ENCODE peak calls at places on chromosomes 16 and 17, in five cellular contexts. One of them, this sample, is unnamed.

GRCh38 chr17:7429722-7430121 is 1.1 kb downstream of the SPEM3 start:
- DNase-seq in sigmoid colon: peak; percentile 62
- DNase-seq in stomach: no peak
- DNase-seq in prostate gland: no peak
- DNase-seq in testis: no peak
- DNase-seq in this sample: peak; percentile 70

GRCh38 chr16:51540259-51540658 is 389.2 kb upstream of the SALL1 start:
- DNase-seq in stomach: no peak
- DNase-seq in prostate gland: no peak
- DNase-seq in testis: no peak
- DNase-seq in sigmoid colon: no peak
- DNase-seq in this sample: no peak

GRCh38 chr16:55701442-55702319 is 45.9 kb downstream of the SLC6A2 start:
- DNase-seq in sigmoid colon: peak; percentile 73
- DNase-seq in prostate gland: peak; percentile 32
- DNase-seq in stomach: peak; percentile 76
- DNase-seq in testis: peak; percentile 61
- DNase-seq in this sample: peak; percentile 46

GRCh38 chr17:29291163-29291752 is 2.7 kb downstream of the NUFIP2 start:
- DNase-seq in sigmoid colon: no peak
- DNase-seq in testis: no peak
- DNase-seq in prostate gland: peak; percentile 48
- DNase-seq in stomach: no peak
- DNase-seq in this sample: no peak

GRCh38 chr17:29195465-29196081 is 15.4 kb upstream of the MYO18A start:
- DNase-seq in prostate gland: no peak
- DNase-seq in sigmoid colon: no peak
- DNase-seq in stomach: no peak
- DNase-seq in testis: no peak
- DNase-seq in this sample: no peak

GRCh38 chr17:40932608-40933007 is 4.8 kb downstream of the KRT23 start:
- DNase-seq in stomach: no peak
- DNase-seq in testis: no peak
- DNase-seq in prostate gland: no peak
- DNase-seq in sigmoid colon: no peak
- DNase-seq in this sample: no peak

GRCh38 chr17:42406602-42407288 is 16.3 kb downstream of the CAVIN1 start:
- DNase-seq in stomach: no peak
- DNase-seq in prostate gland: no peak
- DNase-seq in sigmoid colon: no peak
- DNase-seq in testis: no peak
- DNase-seq in this sample: no peak

GRCh38 chr17:8173871-8174322 is 2.3 kb downstream of the TMEM107 start:
- DNase-seq in prostate gland: no peak
- DNase-seq in stomach: no peak
- DNase-seq in sigmoid colon: no peak
- DNase-seq in testis: no peak
- DNase-seq in this sample: no peak

GRCh38 chr17:50150354-50151040 is at the start of gene PPP1R9B:
- DNase-seq in prostate gland: no peak
- DNase-seq in testis: no peak
- DNase-seq in sigmoid colon: no peak
- DNase-seq in stomach: no peak
- DNase-seq in this sample: no peak

DNA sequence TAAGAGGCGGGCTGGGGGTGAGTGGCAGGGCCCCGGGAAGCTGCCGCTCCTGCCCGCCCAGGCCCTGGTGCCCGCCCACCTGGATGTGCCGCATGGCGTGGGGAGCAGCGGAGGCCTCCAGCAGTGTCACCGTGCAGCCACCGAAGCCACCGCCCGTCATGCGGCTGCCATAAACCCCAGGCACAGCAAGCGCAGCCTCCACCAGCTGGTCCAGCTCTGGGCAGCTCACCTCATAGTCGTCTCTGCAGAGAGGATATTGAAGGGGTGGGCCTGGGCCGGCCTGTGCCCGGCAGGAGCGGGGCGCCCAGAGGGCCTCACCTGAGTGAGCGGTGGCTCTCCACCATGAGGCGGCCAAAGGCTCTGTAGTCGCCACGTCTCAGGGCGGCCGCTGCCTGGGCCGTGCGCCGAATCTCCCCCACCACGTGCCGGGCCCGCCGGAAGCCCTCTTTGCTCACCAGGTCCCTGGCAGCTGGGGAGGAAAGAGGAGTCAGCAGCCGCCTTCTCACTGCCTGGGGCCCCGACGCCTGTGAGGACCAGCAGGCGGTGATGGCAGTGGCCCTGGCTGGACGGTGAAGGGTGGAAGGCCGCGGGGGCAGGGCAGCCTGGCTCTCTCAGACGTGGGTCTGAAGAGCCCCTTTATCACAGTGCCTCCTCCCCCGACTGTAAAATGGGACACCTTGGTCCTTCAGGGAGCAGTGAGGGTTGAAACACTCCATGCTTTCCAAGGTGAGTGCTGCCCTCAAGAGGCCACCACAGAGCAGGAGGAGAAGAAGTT is 6.7 kb downstream of the GALK1 start:
- DNase-seq in prostate gland: no peak
- DNase-seq in testis: no peak
- DNase-seq in sigmoid colon: no peak
- DNase-seq in stomach: no peak
- DNase-seq in this sample: peak; percentile 83
- TF ChIP-seq CTCF in prostate gland: peak; percentile 11
- TF ChIP-seq CTCF in testis: no peak
- TF ChIP-seq CTCF in sigmoid colon: no peak
- TF ChIP-seq CTCF in stomach: no peak
- TF ChIP-seq CTCF in this sample: no peak

GRCh38 chr16:30458561-30459394 is 13.1 kb upstream of the SEPHS2 start:
- DNase-seq in testis: no peak
- DNase-seq in prostate gland: no peak
- DNase-seq in stomach: peak; percentile 52
- DNase-seq in sigmoid colon: peak; percentile 68
- DNase-seq in this sample: peak; percentile 82
- TF ChIP-seq POLR2A in testis: no peak
- TF ChIP-seq POLR2A in prostate gland: no peak
- TF ChIP-seq POLR2A in stomach: no peak
- TF ChIP-seq POLR2A in sigmoid colon: no peak
- TF ChIP-seq POLR2A in this sample: no peak

GRCh38 chr17:31291820-31292219 is 5.2 kb downstream of the OMG start:
- DNase-seq in prostate gland: no peak
- DNase-seq in sigmoid colon: no peak
- DNase-seq in stomach: no peak
- DNase-seq in testis: no peak
- DNase-seq in this sample: no peak

GRCh38 chr17:31281061-31281460 is 16.0 kb downstream of the OMG start:
- DNase-seq in prostate gland: no peak
- DNase-seq in stomach: no peak
- DNase-seq in testis: no peak
- DNase-seq in sigmoid colon: no peak
- DNase-seq in this sample: no peak

GRCh38 chr17:31289790-31290189 is 7.2 kb downstream of the OMG start:
- DNase-seq in stomach: no peak
- DNase-seq in testis: no peak
- DNase-seq in prostate gland: no peak
- DNase-seq in sigmoid colon: no peak
- DNase-seq in this sample: no peak

GRCh38 chr17:31283841-31284240 is 13.2 kb downstream of the OMG start:
- DNase-seq in stomach: no peak
- DNase-seq in testis: no peak
- DNase-seq in sigmoid colon: no peak
- DNase-seq in prostate gland: no peak
- DNase-seq in this sample: no peak

GRCh38 chr17:31286587-31286986 is 10.5 kb downstream of the OMG start:
- DNase-seq in prostate gland: no peak
- DNase-seq in sigmoid colon: no peak
- DNase-seq in testis: no peak
- DNase-seq in stomach: no peak
- DNase-seq in this sample: no peak
- TF ChIP-seq CTCF in prostate gland: no peak
- TF ChIP-seq CTCF in sigmoid colon: no peak
- TF ChIP-seq CTCF in testis: no peak
- TF ChIP-seq CTCF in stomach: no peak
- TF ChIP-seq CTCF in this sample: no peak

GRCh38 chr16:3112058-3112880 is at the start of gene ZNF205:
- DNase-seq in stomach: peak; percentile 79
- DNase-seq in testis: peak; percentile 82
- DNase-seq in sigmoid colon: peak; percentile 87
- DNase-seq in prostate gland: peak; percentile 64
- DNase-seq in this sample: peak; percentile 77

GRCh38 chr16:3101841-3102470 is 2.9 kb upstream of the ZSCAN10 start:
- DNase-seq in prostate gland: no peak
- DNase-seq in sigmoid colon: no peak
- DNase-seq in testis: no peak
- DNase-seq in stomach: no peak
- DNase-seq in this sample: no peak

GRCh38 chr16:3101018-3101840 is 2.1 kb upstream of the ZSCAN10 start:
- DNase-seq in stomach: no peak
- DNase-seq in prostate gland: no peak
- DNase-seq in testis: peak; percentile 41
- DNase-seq in sigmoid colon: no peak
- DNase-seq in this sample: peak; percentile 37

DNA sequence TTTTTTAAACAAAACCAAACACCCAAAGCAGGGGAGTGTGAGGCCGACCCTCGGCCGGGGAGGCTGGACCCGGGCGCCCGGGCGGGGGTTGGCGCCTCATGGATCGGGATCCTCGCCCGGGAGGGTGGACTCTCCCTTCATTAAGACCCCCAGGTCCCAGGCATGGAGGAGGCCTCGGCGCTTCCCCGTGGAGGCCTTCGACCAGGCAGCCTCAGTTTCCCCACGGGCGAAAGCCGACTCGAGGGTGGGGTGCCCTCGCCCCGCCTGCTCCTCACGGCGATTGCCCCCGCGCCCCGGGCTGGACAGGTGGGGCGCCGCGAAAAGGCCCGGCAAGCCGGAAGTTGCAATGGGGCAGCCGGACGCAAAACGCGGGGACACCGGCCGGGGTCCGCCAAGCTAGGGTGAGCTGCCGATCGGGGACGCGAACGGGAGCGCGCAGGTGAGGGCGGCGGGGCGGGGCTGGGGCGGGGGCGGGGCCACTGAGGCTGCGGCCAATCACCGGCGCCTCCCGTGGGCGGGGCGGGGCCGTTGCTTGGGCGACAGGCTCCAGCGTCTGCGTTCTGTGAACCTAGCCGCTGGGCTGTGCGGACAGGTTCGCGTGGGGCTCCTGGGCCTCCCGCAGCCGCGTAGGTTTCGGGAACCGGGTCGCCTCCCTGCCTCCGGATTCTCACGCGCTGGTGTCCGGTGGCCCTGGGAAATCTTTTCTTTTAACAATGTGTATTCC is 6.0 kb upstream of the ZNF205 start:
- DNase-seq in testis: peak; percentile 94
- DNase-seq in stomach: peak; percentile 95
- DNase-seq in sigmoid colon: peak; percentile 96
- DNase-seq in prostate gland: peak; percentile 93
- DNase-seq in this sample: peak; percentile 98
- TF ChIP-seq POLR2A in testis: no peak
- TF ChIP-seq POLR2A in stomach: no peak
- TF ChIP-seq POLR2A in sigmoid colon: no peak
- TF ChIP-seq POLR2A in prostate gland: peak; percentile 70
- TF ChIP-seq POLR2A in this sample: no peak

DNA sequence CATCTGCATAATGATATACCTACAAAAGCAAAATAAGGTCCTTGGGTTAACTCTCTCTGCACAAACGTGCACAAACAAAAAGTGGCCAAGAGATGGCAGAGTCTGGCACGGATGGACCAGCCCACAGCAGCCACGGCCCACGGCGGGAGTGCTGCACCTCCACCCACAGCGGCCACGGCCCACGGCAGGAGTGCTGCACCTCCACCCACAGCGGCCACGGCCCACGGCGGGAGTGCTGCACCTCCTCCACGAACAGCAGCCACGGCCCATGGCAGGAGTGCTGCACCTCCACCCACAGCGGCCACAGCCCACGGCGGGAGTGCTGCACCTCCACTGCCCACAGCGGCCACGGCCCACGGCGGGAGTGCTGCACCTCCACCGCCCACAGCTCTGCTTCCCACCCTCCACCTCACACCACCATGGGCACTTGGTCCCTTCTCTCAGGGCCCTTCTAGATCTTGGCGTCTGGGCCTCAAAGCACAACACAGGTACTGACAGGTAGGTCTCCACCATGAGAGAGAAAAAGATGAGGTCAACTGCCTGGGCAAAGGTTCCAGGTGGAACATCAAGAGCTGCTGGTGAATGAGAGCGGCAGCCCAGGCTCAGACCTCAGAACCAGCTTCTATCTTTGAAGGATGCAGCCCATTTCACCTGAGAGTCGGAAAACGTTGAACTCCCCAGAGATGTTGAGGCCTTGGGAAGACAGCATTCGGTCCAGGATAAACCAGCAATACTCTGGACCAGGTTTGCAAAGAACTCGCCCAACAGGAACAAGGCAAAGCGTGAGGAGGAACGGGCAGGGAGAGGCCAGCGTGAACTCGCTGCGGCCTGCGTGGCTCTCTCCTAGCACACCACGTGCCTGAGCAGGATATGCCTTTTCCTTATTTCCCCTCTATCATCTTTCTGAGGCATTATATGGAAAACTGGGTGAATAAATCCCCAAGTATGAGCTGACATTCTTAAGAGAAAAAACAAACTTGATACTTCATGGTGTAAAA is 124.5 kb downstream of the ZNF778 start:
- DNase-seq in stomach: no peak
- DNase-seq in testis: no peak
- DNase-seq in prostate gland: no peak
- DNase-seq in sigmoid colon: no peak
- DNase-seq in this sample: no peak
- TF ChIP-seq CTCF in stomach: no peak
- TF ChIP-seq CTCF in testis: no peak
- TF ChIP-seq CTCF in prostate gland: no peak
- TF ChIP-seq CTCF in sigmoid colon: no peak
- TF ChIP-seq CTCF in this sample: no peak